ENCODE peak calls at places on chromosomes 16 and 17, in ten cellular contexts. Y is upper lobe of right lung; R is neural progenitor cell; N is HAP-1; I is Caco-2; Q is iPS DF 6.9; F is CD8-positive, alpha-beta memory T cell; B is fibroblast of lung; U is lung; V is sigmoid colon. Z is an unnamed sample. For H3K9me3 and H3K4me1, the result is how much of the 10 kb centered on the place peaks cover.

GRCh38 chr17:81150379-81151038 is 14.8 kb upstream of the PVALEF start:
- DNase-seq in Y (peak), R (no peak), N (no peak), I (no peak), Q (no peak), F (no peak), B (no peak), U (peak), V (no peak), Z (no peak)

GRCh38 chr17:66383353-66383752 is 80.9 kb downstream of the PRKCA start:
- DNase-seq in Y (no peak), R (no peak), N (no peak), I (no peak), Q (no peak), F (no peak), B (peak), U (no peak), V (no peak), Z (no peak)

GRCh38 chr17:6843241-6843890 is 11.8 kb upstream of the TEKT1 start:
- DNase-seq in Y (no peak), R (peak), N (peak), I (no peak), Q (no peak), F (no peak), B (peak), U (no peak), V (no peak), Z (no peak)

GRCh38 chr17:48555183-48555615 is 10.3 kb upstream of the HOXB2 start:
- DNase-seq in Y (no peak), R (no peak), N (peak), I (peak), Q (no peak), F (peak), B (peak), U (no peak), V (no peak), Z (no peak)

GRCh38 chr17:29059281-29059680 is 16.3 kb downstream of the PIPOX start:
- DNase-seq in Y (no peak), R (no peak), N (no peak), I (no peak), Q (no peak), F (no peak), B (peak), U (no peak), V (no peak), Z (no peak)

GRCh38 chr16:11420895-11421294 is 75.6 kb downstream of the RMI2 start:
- DNase-seq in Y (no peak), R (no peak), N (no peak), I (no peak), Q (no peak), F (no peak), B (no peak), U (no peak), V (no peak), Z (no peak)

GRCh38 chr17:49703557-49704277 is 4.0 kb downstream of the SLC35B1 start:
- DNase-seq in Y (no peak), R (peak), N (peak), I (peak), Q (no peak), F (no peak), B (peak), U (peak), V (no peak), Z (peak)

GRCh38 chr16:27929818-27930217 is 133.7 kb downstream of the GSG1L start:
- DNase-seq in Y (no peak), R (no peak), N (no peak), I (no peak), Q (no peak), F (no peak), B (no peak), U (no peak), V (no peak), Z (no peak)

GRCh38 chr17:57669671-57670529 is 75.2 kb downstream of the CCDC182 start:
- DNase-seq in Y (no peak), R (no peak), N (no peak), I (no peak), Q (no peak), F (no peak), B (no peak), U (peak), V (peak), Z (no peak)

GRCh38 chr17:63293310-63293709 is 152.8 kb downstream of the CYB561 start:
- DNase-seq in Y (no peak), R (no peak), N (no peak), I (no peak), Q (no peak), F (no peak), B (peak), U (no peak), V (no peak), Z (no peak)

GRCh38 chr17:49045376-49045775 is 48.2 kb downstream of the IGF2BP1 start:
- DNase-seq in Y (no peak), R (no peak), N (no peak), I (no peak), Q (no peak), F (no peak), B (no peak), U (no peak), V (no peak), Z (no peak)

GRCh38 chr16:11560701-11561439 is 25.8 kb downstream of the LITAF start:
- DNase-seq in Y (peak), R (peak), N (no peak), I (no peak), Q (no peak), F (peak), B (peak), U (no peak), V (no peak), Z (peak)

GRCh38 chr17:82948957-82949356 is 109.1 kb upstream of the ZNF750 start:
- DNase-seq in Y (no peak), R (no peak), N (no peak), I (no peak), Q (no peak), F (no peak), B (no peak), U (no peak), V (peak), Z (no peak)

GRCh38 chr16:60295451-60295850 is 1561.3 kb upstream of the GOT2 start:
- DNase-seq in Y (no peak), R (no peak), N (no peak), I (no peak), Q (no peak), F (no peak), B (no peak), U (no peak), V (no peak), Z (no peak)

GRCh38 chr17:77358801-77359716 is 218.3 kb downstream of the SEC14L1 start:
- DNase-seq in Y (no peak), R (no peak), N (no peak), I (no peak), Q (no peak), F (no peak), B (peak), U (peak), V (peak), Z (no peak)

GRCh38 chr16:27330542-27330941 is 16.8 kb downstream of the IL4R start:
- DNase-seq in Y (peak), R (no peak), N (no peak), I (no peak), Q (no peak), F (no peak), B (peak), U (peak), V (peak), Z (no peak)

GRCh38 chr17:71023631-71024030 is 854.3 kb downstream of the KCNJ2 start:
- DNase-seq in Y (no peak), R (peak), N (no peak), I (no peak), Q (no peak), F (no peak), B (peak), U (no peak), V (no peak), Z (no peak)

GRCh38 chr17:68301438-68301959 is 10.2 kb downstream of the ARSG start:
- DNase-seq in Y (no peak), R (peak), N (no peak), I (peak), Q (no peak), F (no peak), B (no peak), U (no peak), V (no peak), Z (no peak)

GRCh38 chr16:28280881-28281836 is 11.2 kb upstream of the SBK1 start:
- DNase-seq in Y (no peak), R (peak), N (no peak), I (no peak), Q (no peak), F (no peak), B (no peak), U (no peak), V (no peak), Z (no peak)

GRCh38 chr16:31502981-31503380 is 5.2 kb downstream of the RUSF1 start:
- DNase-seq in Y (no peak), R (no peak), N (no peak), I (no peak), Q (no peak), F (no peak), B (peak), U (peak), V (no peak), Z (no peak)

GRCh38 chr17:78947235-78948153 is 22.3 kb upstream of the TIMP2 start:
- DNase-seq in Y (no peak), R (no peak), N (no peak), I (no peak), Q (no peak), F (no peak), B (no peak), U (no peak), V (no peak), Z (no peak)

GRCh38 chr17:65334391-65334790 is 197.2 kb downstream of the RGS9 start:
- DNase-seq in Y (no peak), R (no peak), N (no peak), I (no peak), Q (no peak), F (no peak), B (no peak), U (no peak), V (no peak), Z (no peak)

GRCh38 chr16:1502092-1503004 is 9.2 kb downstream of the TELO2 start:
- DNase-seq in Y (peak), R (no peak), N (no peak), I (no peak), Q (no peak), F (no peak), B (no peak), U (no peak), V (no peak), Z (no peak)
- H3K9me3 ChIP-seq in Y (under half), R (under half), N (under half), I (under half), Q (under half), F (under half), B (under half), U (under half), V (under half), Z (under half)

GRCh38 chr17:17957584-17957916 is 14.7 kb downstream of the TOM1L2 start:
- DNase-seq in Y (no peak), R (no peak), N (no peak), I (no peak), Q (no peak), F (no peak), B (no peak), U (no peak), V (peak), Z (no peak)
- H3K4me3 ChIP-seq in Y (no peak), R (no peak), N (no peak), I (no peak), Q (no peak), F (no peak), B (no peak), U (no peak), V (no peak), Z (peak)

GRCh38 chr17:42272576-42272975 is 3.6 kb downstream of the STAT5B start:
- DNase-seq in Y (no peak), R (no peak), N (no peak), I (no peak), Q (no peak), F (no peak), B (no peak), U (no peak), V (no peak), Z (peak)
- H3K4me1 ChIP-seq in Y (under half), R (under half), N (under half), I (under half), Q (under half), F (half or more), B (under half), U (under half), V (half or more), Z (half or more)

GRCh38 chr17:5100832-5101231 is 10.8 kb downstream of the ZNF232 start:
- DNase-seq in Y (no peak), R (no peak), N (no peak), I (no peak), Q (no peak), F (no peak), B (no peak), U (no peak), V (no peak), Z (no peak)

GRCh38 chr17:5099271-5099670 is 12.4 kb downstream of the ZNF232 start:
- DNase-seq in Y (no peak), R (no peak), N (no peak), I (no peak), Q (no peak), F (no peak), B (no peak), U (no peak), V (no peak), Z (no peak)

GRCh38 chr17:5092139-5093010 is 14.1 kb downstream of the ZFP3 start:
- DNase-seq in Y (no peak), R (no peak), N (no peak), I (no peak), Q (no peak), F (no peak), B (peak), U (no peak), V (no peak), Z (no peak)

GRCh38 chr17:5097101-5097834 is 14.4 kb downstream of the ZNF232 start:
- DNase-seq in Y (peak), R (peak), N (no peak), I (no peak), Q (no peak), F (peak), B (no peak), U (no peak), V (peak), Z (no peak)
- H3K9me3 ChIP-seq in Y (under half), R (under half), N (under half), I (under half), Q (under half), F (under half), B (under half), U (under half), V (under half), Z (half or more)

GRCh38 chr16:68094614-68094934 is 9.4 kb downstream of the NFATC3 start:
- DNase-seq in Y (no peak), R (no peak), N (no peak), I (no peak), Q (no peak), F (no peak), B (no peak), U (no peak), V (no peak), Z (no peak)
- H3K4me3 ChIP-seq in Y (no peak), R (no peak), N (no peak), I (no peak), Q (no peak), F (no peak), B (no peak), U (no peak), V (no peak), Z (no peak)

GRCh38 chr17:3656755-3657587 is 11.4 kb downstream of the TAX1BP3 start:
- DNase-seq in Y (no peak), R (no peak), N (no peak), I (no peak), Q (no peak), F (no peak), B (no peak), U (no peak), V (no peak), Z (no peak)
- H3K4me1 ChIP-seq in Y (under half), R (under half), N (under half), I (under half), Q (under half), F (under half), B (under half), U (under half), V (under half), Z (under half)

Z was measured in naive thymus-derived CD4-positive, alpha-beta T cell.